ENCODE peak calls at places on chromosome 20, in six cellular contexts. D is GM23338, N is A549, C is Caco-2, X is epithelial cell of esophagus, W is endothelial cell of umbilical vein. U is an unnamed sample.

GRCh38 chr20:44406572-44407100 is 51.1 kb downstream of the HNF4A start:
- DNase-seq in N (no peak), D (no peak), W (no peak), X (no peak), C (no peak), U (no peak)

GRCh38 chr20:49684335-49684997 is 29.2 kb downstream of the B4GALT5 start:
- DNase-seq in W (no peak), N (no peak), X (no peak), C (no peak), D (no peak), U (no peak)

GRCh38 chr20:23622839-23623343 is 14.9 kb downstream of the CST3 start:
- DNase-seq in D (no peak), C (no peak), W (peak), X (peak), N (peak), U (no peak)

GRCh38 chr20:34299925-34300806 is 3.0 kb downstream of the AHCY start:
- DNase-seq in X (peak), N (no peak), D (no peak), C (peak), W (no peak), U (peak)

GRCh38 chr20:60009826-60010616 is 51.8 kb downstream of the CDH26 start:
- DNase-seq in N (no peak), W (no peak), X (no peak), D (peak), C (no peak), U (no peak)

GRCh38 chr20:46588532-46589509 is 38.4 kb upstream of the OCSTAMP start:
- DNase-seq in W (no peak), X (no peak), D (no peak), N (no peak), C (no peak), U (no peak)

GRCh38 chr20:7379621-7380220 is 560.5 kb downstream of the HAO1 start:
- DNase-seq in N (no peak), D (no peak), C (no peak), W (no peak), X (peak), U (no peak)

GRCh38 chr20:32508775-32509119 is 76.4 kb downstream of the NOL4L start:
- DNase-seq in W (no peak), X (no peak), D (no peak), C (no peak), N (no peak), U (no peak)

GRCh38 chr20:49325981-49326380 is 48.1 kb upstream of the ZNFX1 start:
- DNase-seq in W (no peak), D (no peak), X (no peak), N (no peak), C (no peak), U (no peak)

GRCh38 chr20:39132511-39132910 is 170.4 kb downstream of the DHX35 start:
- DNase-seq in N (no peak), X (no peak), C (no peak), W (no peak), D (no peak), U (no peak)

GRCh38 chr20:59771506-59772372 is 161.7 kb downstream of the SYCP2 start:
- DNase-seq in N (no peak), W (no peak), X (no peak), D (no peak), C (no peak), U (no peak)

GRCh38 chr20:3313681-3314080 is 74.7 kb upstream of the SLC4A11 start:
- DNase-seq in W (peak), N (no peak), D (no peak), C (no peak), X (peak), U (peak)

GRCh38 chr20:38842558-38842981 is 37.1 kb downstream of the PPP1R16B start:
- DNase-seq in C (no peak), X (no peak), N (no peak), W (peak), D (peak), U (no peak)

GRCh38 chr20:45909817-45910669 is 1.9 kb downstream of the PLTP start:
- DNase-seq in D (no peak), W (no peak), C (no peak), X (no peak), N (no peak), U (no peak)

GRCh38 chr20:48823960-48824497 is 3.8 kb downstream of the PREX1 start:
- DNase-seq in W (peak), D (no peak), N (no peak), X (peak), C (no peak), U (no peak)

GRCh38 chr20:50588034-50588736 is 78.0 kb downstream of the PTPN1 start:
- DNase-seq in N (peak), C (peak), D (peak), W (peak), X (peak), U (no peak)

GRCh38 chr20:17936306-17936790 is 32.2 kb downstream of the SNX5 start:
- DNase-seq in D (no peak), C (no peak), X (no peak), W (no peak), N (no peak), U (no peak)

GRCh38 chr20:58851221-58851968 is 693 bp upstream of the GNAS-AS1 start:
- DNase-seq in X (no peak), C (no peak), D (peak), N (no peak), W (no peak), U (no peak)

GRCh38 chr20:1870792-1871550 is 24.2 kb upstream of the SIRPA start:
- DNase-seq in C (peak), N (no peak), W (no peak), X (no peak), D (no peak), U (no peak)

GRCh38 chr20:35077872-35078271 is 14.7 kb downstream of the TRPC4AP start:
- DNase-seq in D (no peak), N (no peak), W (no peak), C (no peak), X (no peak), U (no peak)

GRCh38 chr20:59456342-59457132 is 147.8 kb upstream of the PHACTR3 start:
- DNase-seq in D (no peak), C (no peak), N (no peak), X (no peak), W (no peak), U (no peak)

GRCh38 chr20:8744228-8744844 is 324.6 kb upstream of the PLCB4 start:
- DNase-seq in W (no peak), D (no peak), N (no peak), X (peak), C (no peak), U (no peak)

GRCh38 chr20:14197097-14197496 is 140.3 kb downstream of the FLRT3 start:
- DNase-seq in X (no peak), W (no peak), D (no peak), C (no peak), N (no peak), U (no peak)

GRCh38 chr20:61942526-61942925 is 123.2 kb downstream of the TAF4 start:
- DNase-seq in N (no peak), D (no peak), W (no peak), C (no peak), X (no peak), U (no peak)

GRCh38 chr20:48652961-48653705 is 174.7 kb downstream of the PREX1 start:
- DNase-seq in W (no peak), D (no peak), N (no peak), C (no peak), X (no peak), U (no peak)

GRCh38 chr20:19975901-19976300 is 41.3 kb upstream of the NAA20 start:
- DNase-seq in D (no peak), N (peak), X (peak), C (peak), W (no peak), U (no peak)

GRCh38 chr20:60131375-60131774 is 173.2 kb downstream of the CDH26 start:
- DNase-seq in W (no peak), N (no peak), C (no peak), X (no peak), D (no peak), U (no peak)

GRCh38 chr20:10795286-10796026 is 121.7 kb upstream of the JAG1 start:
- DNase-seq in C (no peak), X (no peak), D (no peak), W (no peak), N (no peak), U (no peak)

GRCh38 chr20:10794765-10795164 is 121.0 kb upstream of the JAG1 start:
- DNase-seq in D (no peak), C (no peak), W (no peak), N (no peak), X (no peak), U (no peak)

GRCh38 chr20:10802201-10802600 is 128.4 kb upstream of the JAG1 start:
- DNase-seq in W (no peak), D (no peak), C (no peak), N (no peak), X (no peak), U (no peak)

GRCh38 chr20:10800288-10800687 is 126.5 kb upstream of the JAG1 start:
- DNase-seq in N (no peak), D (no peak), C (no peak), W (no peak), X (peak), U (peak)

DNA sequence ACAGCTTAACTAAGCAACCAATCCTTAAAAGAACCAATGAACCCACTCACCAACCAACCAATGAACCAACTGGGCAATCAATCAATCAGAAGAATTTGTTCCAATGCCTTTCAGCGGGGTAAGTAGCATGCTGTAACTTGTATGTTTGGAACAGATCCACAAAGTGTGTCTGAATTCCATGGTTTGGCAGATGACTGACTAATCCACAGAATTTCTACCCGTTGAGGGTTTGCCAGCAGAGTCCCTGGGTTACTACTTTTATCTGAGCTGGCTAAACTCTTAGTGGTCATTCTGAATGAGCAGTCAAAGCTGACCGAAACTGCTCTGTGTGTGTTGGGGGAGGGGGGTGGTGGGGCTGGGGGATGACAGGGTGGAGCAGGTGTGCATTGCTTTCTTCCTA is 125.0 kb upstream of the JAG1 start:
- DNase-seq in C (no peak), X (peak), D (no peak), W (no peak), N (no peak), U (no peak)
- TF ChIP-seq CTCF in C (no peak), X (no peak), D (no peak), W (no peak), N (no peak), U (no peak)

GRCh38 chr20:41316009-41316408 is 1.5 kb downstream of the ZHX3 start:
- DNase-seq in X (no peak), W (no peak), N (no peak), D (no peak), C (no peak), U (no peak)
- H3K4me3 ChIP-seq in X (peak), W (no peak), N (no peak), D (peak), C (no peak), U (peak)

DNA sequence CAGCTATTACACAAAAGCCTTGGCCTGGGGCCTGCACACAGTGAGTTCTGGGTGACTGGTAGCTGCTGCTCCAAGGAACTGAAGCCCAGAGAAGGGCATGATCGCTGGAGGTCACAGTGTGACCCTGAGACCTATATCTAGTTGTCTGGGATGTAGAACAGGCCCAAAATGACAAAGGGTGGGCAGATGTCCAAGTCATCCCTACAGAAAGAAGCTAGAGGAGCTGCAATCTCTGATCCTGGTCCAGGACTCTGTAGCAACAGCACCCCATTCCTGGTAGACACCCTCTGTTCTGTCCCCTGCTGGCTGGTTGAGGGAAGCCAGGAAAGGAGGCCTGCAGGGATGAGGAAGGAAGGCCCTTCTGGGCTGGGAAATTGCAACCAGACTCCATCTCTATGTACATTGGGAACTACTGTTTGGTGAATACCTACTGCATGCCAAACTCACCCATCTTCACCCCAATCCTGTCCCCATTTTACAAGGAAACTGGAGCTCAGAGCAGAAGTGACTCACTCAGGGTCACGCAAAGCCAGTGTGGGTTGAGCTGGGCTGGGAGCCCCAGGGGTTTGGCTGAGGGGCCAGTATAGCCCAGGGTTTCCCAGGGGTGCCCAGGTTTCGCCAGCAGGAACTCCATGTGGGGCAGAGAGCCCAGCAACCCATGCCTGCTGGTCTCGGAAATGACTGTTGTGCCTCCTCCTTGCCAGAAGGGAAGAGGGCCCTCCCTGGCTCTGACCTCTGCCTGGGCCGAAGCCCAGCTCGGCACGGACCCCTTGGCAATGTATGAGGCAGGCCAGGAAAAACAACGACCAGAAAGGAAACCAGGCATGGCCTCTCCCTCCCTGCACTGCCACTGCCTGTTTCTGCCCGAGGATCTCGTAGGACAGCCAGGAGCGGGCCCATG is 44.9 kb upstream of the TLDC2 start:
- DNase-seq in X (no peak), D (peak), C (no peak), W (peak), N (no peak), U (no peak)
- TF ChIP-seq CTCF in X (peak), D (peak), C (peak), W (peak), N (no peak), U (no peak)

GRCh38 chr20:11920083-11920482 is 2.4 kb downstream of the BTBD3 start:
- DNase-seq in X (no peak), W (no peak), N (no peak), C (no peak), D (no peak), U (no peak)
- H3K4me3 ChIP-seq in X (no peak), W (no peak), N (no peak), C (no peak), D (no peak), U (no peak)

U was measured in LNCaP clone FGC.